ENCODE peak calls at places on chromosomes 3 and 15, in ten cellular contexts. E is tibial nerve, O is endothelial cell of umbilical vein, K is breast epithelium, W is heart left ventricle, N is gastrocnemius medialis, R is IMR-90, T is body of pancreas, H is uterus, J is right lobe of liver. P is an unnamed sample. For H3K36me3, the result is how much of the 10 kb centered on the place peaks cover.

GRCh38 chr3:172685331-172686214 is 25.3 kb downstream of the NCEH1 start:
- DNase-seq in E (no peak), O (no peak), K (no peak), W (no peak), N (no peak), R (peak), T (no peak), H (no peak), J (no peak), P (no peak)

GRCh38 chr3:14810070-14810732 is 8.6 kb upstream of the FGD5 start:
- DNase-seq in E (no peak), O (peak), K (no peak), W (peak), N (no peak), R (no peak), T (no peak), H (no peak), J (no peak), P (peak)

GRCh38 chr3:27216955-27217552 is 152.1 kb downstream of the NEK10 start:
- DNase-seq in E (no peak), O (peak), K (no peak), W (no peak), N (no peak), R (peak), T (no peak), H (no peak), J (no peak), P (no peak)

GRCh38 chr3:105503191-105503593 is 136.5 kb downstream of the ALCAM start:
- DNase-seq in E (no peak), O (no peak), K (no peak), W (no peak), N (no peak), R (no peak), T (no peak), H (no peak), J (no peak), P (no peak)

GRCh38 chr15:38879909-38880471 is 315.4 kb upstream of the RASGRP1 start:
- DNase-seq in E (peak), O (no peak), K (no peak), W (peak), N (peak), R (peak), T (no peak), H (no peak), J (peak), P (no peak)

GRCh38 chr3:14143826-14144225 is 19.0 kb downstream of the TMEM43 start:
- DNase-seq in E (no peak), O (peak), K (no peak), W (no peak), N (peak), R (peak), T (no peak), H (peak), J (no peak), P (peak)

GRCh38 chr3:102123590-102124190 is 274.4 kb downstream of the NFKBIZ start:
- DNase-seq in E (no peak), O (no peak), K (no peak), W (peak), N (no peak), R (peak), T (no peak), H (no peak), J (no peak), P (no peak)

GRCh38 chr3:146747928-146748327 is 142.8 kb upstream of the PLSCR5 start:
- DNase-seq in E (no peak), O (peak), K (no peak), W (no peak), N (no peak), R (peak), T (no peak), H (no peak), J (no peak), P (no peak)

GRCh38 chr15:85133709-85134108 is 152.1 kb downstream of the PDE8A start:
- DNase-seq in E (no peak), O (no peak), K (no peak), W (no peak), N (no peak), R (no peak), T (no peak), H (no peak), J (no peak), P (no peak)
- H3K36me3 ChIP-seq in E (half or more), O (under half), K (under half), W (under half), N (half or more), R (under half), T (under half), H (under half), J (under half), P (half or more)

GRCh38 chr3:48614044-48614443 is 4.6 kb upstream of the UQCRC1 start:
- DNase-seq in E (no peak), O (peak), K (no peak), W (no peak), N (no peak), R (peak), T (no peak), H (no peak), J (no peak), P (no peak)

GRCh38 chr3:48607519-48607918 is 1.9 kb downstream of the UQCRC1 start:
- DNase-seq in E (no peak), O (no peak), K (no peak), W (no peak), N (no peak), R (no peak), T (no peak), H (no peak), J (no peak), P (no peak)

GRCh38 chr3:48612270-48612669 is 2.8 kb upstream of the UQCRC1 start:
- DNase-seq in E (no peak), O (no peak), K (no peak), W (no peak), N (no peak), R (peak), T (no peak), H (no peak), J (no peak), P (no peak)

DNA sequence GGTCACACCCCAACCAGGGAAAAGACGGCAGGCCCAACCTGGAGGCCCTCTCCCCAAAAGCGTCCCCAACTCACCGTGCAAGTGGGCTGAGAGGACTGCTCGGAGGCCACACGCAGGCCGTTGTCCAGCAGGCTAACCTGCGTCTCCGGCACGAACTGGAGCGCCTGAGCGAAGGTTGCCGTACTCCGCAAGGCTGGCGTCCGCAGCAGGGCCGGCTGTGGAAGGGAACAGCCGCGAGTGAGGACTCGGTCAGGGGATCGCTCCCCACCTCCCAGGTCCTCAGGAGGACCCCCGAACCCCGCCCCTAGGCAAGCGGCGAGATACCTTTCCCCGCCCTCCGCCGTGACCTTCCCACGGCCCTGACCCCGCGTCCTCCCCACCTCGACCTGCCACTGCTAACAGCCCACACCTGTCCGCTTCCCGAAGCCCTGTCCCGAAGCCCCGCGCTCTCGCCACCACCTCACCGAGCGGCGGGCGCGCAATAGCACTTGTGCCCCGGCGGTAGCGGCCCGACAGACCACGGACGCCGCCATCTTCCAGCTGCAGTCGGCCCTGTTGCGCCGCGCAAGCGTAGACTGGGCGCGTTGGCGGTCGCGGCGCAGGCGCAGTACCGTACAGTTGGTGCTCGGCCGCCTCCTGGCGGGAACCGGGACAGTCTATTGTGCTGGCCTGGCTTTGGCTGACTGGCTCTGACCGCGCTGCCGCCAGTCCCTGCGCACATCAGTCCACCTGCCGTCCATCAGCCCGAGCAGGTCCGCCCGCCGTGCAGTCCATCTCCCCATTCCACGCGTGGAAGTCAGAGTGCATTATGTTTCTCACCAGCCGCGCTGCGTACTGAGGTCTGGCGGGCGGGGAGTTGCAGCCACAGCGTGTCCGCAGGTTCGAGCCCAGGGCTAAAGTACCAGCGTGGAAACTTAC is at the start of gene UQCRC1:
- DNase-seq in E (peak), O (peak), K (peak), W (peak), N (peak), R (peak), T (peak), H (peak), J (peak), P (peak)
- TF ChIP-seq POLR2A in E (peak), O (peak), K (peak), W (peak), N (peak), R (peak), T (peak), H (peak), J (peak), P (peak)

GRCh38 chr3:158093526-158093925 is 12.7 kb downstream of the SHOX2 start:
- DNase-seq in E (no peak), O (no peak), K (no peak), W (no peak), N (no peak), R (no peak), T (no peak), H (no peak), J (no peak), P (no peak)

GRCh38 chr3:158097141-158097540 is 9.1 kb downstream of the SHOX2 start:
- DNase-seq in E (no peak), O (no peak), K (no peak), W (no peak), N (no peak), R (no peak), T (no peak), H (no peak), J (no peak), P (no peak)

GRCh38 chr3:158094917-158095301 is 11.3 kb downstream of the SHOX2 start:
- DNase-seq in E (no peak), O (no peak), K (no peak), W (no peak), N (no peak), R (no peak), T (no peak), H (no peak), J (no peak), P (no peak)

GRCh38 chr3:158095302-158095997 is 10.8 kb downstream of the SHOX2 start:
- DNase-seq in E (no peak), O (peak), K (no peak), W (no peak), N (no peak), R (no peak), T (no peak), H (no peak), J (no peak), P (no peak)

GRCh38 chr3:158094235-158094916 is 11.8 kb downstream of the SHOX2 start:
- DNase-seq in E (no peak), O (no peak), K (no peak), W (no peak), N (no peak), R (no peak), T (no peak), H (no peak), J (peak), P (no peak)
- TF ChIP-seq CTCF in E (no peak), O (peak), K (no peak), W (no peak), N (no peak), R (no peak), T (no peak), H (no peak), J (no peak), P (no peak)

GRCh38 chr15:74625693-74626092 is 10.1 kb downstream of the CLK3 start:
- DNase-seq in E (no peak), O (no peak), K (no peak), W (no peak), N (no peak), R (no peak), T (no peak), H (no peak), J (no peak), P (no peak)
- H3K36me3 ChIP-seq in E (half or more), O (under half), K (under half), W (under half), N (half or more), R (half or more), T (half or more), H (under half), J (half or more), P (under half)

GRCh38 chr15:88543065-88543776 is 3.3 kb downstream of the DET1 start:
- DNase-seq in E (no peak), O (no peak), K (no peak), W (no peak), N (no peak), R (peak), T (no peak), H (no peak), J (no peak), P (no peak)

GRCh38 chr15:88542342-88542733 is 4.1 kb downstream of the DET1 start:
- DNase-seq in E (no peak), O (no peak), K (no peak), W (peak), N (no peak), R (no peak), T (no peak), H (peak), J (no peak), P (no peak)

GRCh38 chr15:88541709-88542341 is 4.7 kb downstream of the DET1 start:
- DNase-seq in E (no peak), O (no peak), K (no peak), W (no peak), N (no peak), R (no peak), T (no peak), H (no peak), J (no peak), P (no peak)

DNA sequence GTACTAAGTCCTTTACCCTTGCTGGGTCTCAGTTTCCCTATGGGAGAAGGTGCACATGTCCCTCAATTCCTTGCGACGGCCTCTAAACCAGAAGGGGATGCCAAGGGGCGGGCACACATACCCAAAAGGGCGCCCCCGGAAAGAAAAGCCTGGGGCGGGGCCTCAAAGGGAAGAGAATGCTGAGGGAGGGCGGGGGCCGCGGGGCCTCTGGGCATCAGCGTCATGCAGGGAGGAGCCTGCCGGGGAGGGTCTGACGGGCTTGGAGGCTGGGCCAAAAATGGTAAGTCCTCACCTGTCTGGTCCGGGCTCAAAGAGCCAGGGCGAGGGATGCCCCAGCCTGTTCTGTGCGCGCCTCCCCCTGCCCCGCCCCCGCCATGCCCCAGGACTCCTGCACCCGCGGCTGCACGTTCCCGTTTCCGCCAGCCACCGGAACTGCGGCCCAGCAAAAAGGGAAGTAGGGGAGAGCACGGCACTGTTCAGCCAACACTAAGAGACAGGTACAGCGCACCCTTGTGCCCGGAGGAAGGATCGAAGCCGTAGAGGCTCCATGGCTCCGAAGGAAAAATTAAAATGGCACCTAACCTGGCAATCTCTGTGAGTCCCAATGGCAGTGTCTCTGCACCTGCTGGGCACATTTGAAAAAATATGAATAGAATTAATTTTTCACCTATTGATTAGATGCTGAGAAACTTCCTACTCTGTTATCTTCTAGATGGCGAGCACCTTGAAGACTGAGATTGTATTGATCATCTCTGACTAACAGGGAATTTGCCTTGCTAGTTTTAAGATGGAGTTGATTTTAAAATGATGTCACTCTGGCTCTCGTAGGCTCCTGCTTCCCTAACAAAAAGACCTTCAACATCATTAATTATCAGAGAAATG is at the start of gene DET1:
- DNase-seq in E (peak), O (peak), K (peak), W (peak), N (peak), R (peak), T (peak), H (peak), J (peak), P (peak)
- TF ChIP-seq POLR2A in E (no peak), O (peak), K (no peak), W (no peak), N (no peak), R (no peak), T (no peak), H (no peak), J (no peak), P (no peak)

GRCh38 chr3:123031051-123031450 is 3.5 kb upstream of the SEMA5B start:
- DNase-seq in E (no peak), O (no peak), K (no peak), W (no peak), N (no peak), R (no peak), T (no peak), H (no peak), J (no peak), P (no peak)

GRCh38 chr3:123025642-123026521 is 1.7 kb downstream of the SEMA5B start:
- DNase-seq in E (no peak), O (no peak), K (no peak), W (peak), N (no peak), R (no peak), T (peak), H (no peak), J (no peak), P (no peak)

GRCh38 chr3:123026551-123027291 is 842 bp downstream of the SEMA5B start:
- DNase-seq in E (no peak), O (no peak), K (no peak), W (peak), N (no peak), R (no peak), T (peak), H (peak), J (peak), P (peak)

GRCh38 chr3:123028233-123028828 is 768 bp upstream of the SEMA5B start:
- DNase-seq in E (peak), O (peak), K (no peak), W (no peak), N (no peak), R (peak), T (no peak), H (peak), J (no peak), P (peak)

DNA sequence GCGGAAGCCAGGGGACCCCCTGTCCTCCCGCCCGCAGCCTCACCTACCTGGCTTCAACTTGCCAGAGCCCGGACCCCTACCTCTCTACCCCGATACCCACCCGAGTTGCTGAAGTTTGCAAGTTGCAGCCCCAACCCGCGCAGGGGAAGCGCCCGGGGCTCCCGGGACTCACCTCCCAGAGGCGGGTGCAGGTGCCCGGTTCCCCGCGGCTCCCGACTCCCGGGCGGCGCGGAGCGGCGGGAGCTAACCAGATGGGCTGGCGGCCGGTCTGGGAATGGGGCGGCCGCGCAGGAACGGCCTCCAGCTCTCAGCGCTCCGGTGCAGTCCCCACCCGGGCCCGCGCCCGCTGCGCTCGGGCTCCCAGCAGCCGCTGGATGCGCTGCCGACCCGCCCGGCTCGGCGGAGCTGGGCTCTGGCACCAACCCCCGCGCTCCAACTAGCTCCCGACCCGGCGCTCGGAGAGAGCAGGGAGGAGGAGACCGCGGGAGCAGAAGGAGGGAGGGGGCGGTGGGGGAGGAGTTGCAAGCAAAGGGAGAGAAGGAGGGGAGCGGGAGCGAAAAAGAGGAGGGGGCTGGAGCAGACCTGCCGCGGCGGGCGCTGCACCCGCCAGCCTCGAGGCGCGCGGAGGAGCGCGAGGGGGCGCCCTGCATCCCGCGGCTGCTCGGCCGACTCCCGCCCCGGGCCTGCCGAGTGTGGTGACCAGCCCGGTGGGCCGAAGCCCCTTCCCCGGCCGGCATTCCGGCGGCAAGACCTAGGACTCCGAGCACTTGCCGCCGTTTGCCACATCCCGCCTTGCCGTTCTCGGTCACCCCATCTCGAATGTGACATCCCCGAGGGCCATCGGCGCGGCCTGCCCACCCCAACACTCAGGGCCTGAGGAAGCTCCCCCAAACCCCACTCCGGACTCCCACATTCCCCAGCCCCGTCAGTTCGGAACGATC is at the start of gene SEMA5B:
- DNase-seq in E (no peak), O (peak), K (no peak), W (peak), N (no peak), R (no peak), T (peak), H (peak), J (peak), P (peak)
- TF ChIP-seq CTCF in E (peak), O (peak), K (no peak), W (peak), N (no peak), R (peak), T (no peak), H (peak), J (peak), P (no peak)

DNA sequence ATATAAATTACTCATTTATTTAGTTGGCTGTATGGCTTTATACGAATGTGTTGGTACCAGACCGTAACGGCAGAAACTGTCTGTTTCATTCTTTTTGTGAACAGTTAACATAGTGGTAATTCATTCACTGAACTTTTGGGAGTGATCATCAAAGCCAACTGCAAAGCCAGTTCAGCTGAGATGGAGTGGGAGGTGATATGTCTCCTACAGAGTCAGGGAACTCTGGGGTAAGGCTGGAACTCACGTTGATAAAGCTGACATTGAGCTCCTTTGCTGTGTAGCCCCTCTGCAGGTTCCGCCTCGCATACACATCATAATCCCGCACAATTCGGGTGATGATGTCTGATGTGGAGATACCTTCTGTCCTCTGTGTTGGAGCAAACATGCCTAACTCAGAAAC is 25.4 kb downstream of the SLC51A start:
- DNase-seq in E (no peak), O (no peak), K (no peak), W (no peak), N (no peak), R (no peak), T (no peak), H (no peak), J (no peak), P (no peak)
- H3K36me3 ChIP-seq in E (half or more), O (under half), K (under half), W (under half), N (half or more), R (under half), T (under half), H (under half), J (under half), P (under half)

DNA sequence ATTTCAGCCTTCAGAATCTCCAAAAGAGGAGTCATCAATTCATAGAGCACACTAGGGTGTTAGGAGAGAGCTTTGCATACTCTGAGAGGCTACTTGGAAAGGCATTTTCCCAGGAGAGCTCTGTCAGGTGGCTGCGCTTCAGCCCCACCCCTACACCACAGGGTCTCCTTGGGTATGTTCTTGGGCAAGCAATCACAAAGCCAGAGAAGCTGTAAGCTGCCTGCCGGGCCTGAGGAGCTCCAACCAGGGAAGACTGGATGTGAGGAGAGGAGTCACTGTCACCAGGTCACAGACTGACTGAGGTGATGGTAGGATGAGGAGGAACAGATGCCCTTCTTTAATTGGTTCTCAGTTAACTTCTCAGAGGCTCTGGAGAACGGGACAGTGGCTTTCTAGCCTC is 9.8 kb upstream of the RPSA start:
- DNase-seq in E (no peak), O (no peak), K (no peak), W (no peak), N (no peak), R (no peak), T (no peak), H (no peak), J (no peak), P (no peak)
- TF ChIP-seq POLR2A in E (no peak), O (no peak), K (no peak), W (no peak), N (no peak), R (no peak), T (no peak), H (no peak), J (no peak), P (no peak)